ENCODE peak calls at places on chromosomes 3 and 15, in four cellular contexts. One of them, this sample, is unnamed.

GRCh38 chr3:37075955-37076354 is 82.6 kb downstream of the MLH1 start:
- DNase-seq in H9: no peak
- DNase-seq in A549: no peak
- DNase-seq in HepG2: no peak
- DNase-seq in this sample: no peak

GRCh38 chr15:38545179-38545578 is 19.4 kb downstream of the RASGRP1 start:
- DNase-seq in H9: no peak
- DNase-seq in A549: no peak
- DNase-seq in HepG2: no peak
- DNase-seq in this sample: no peak

GRCh38 chr3:106036706-106037105 is 167.9 kb upstream of the CBLB start:
- DNase-seq in H9: no peak
- DNase-seq in A549: no peak
- DNase-seq in HepG2: no peak
- DNase-seq in this sample: no peak

GRCh38 chr3:184525337-184526157 is 36.0 kb upstream of the EPHB3 start:
- DNase-seq in H9: peak
- DNase-seq in A549: no peak
- DNase-seq in HepG2: no peak
- DNase-seq in this sample: no peak

GRCh38 chr3:61578667-61579367 is 17.4 kb downstream of the PTPRG start:
- DNase-seq in H9: no peak
- DNase-seq in A549: no peak
- DNase-seq in HepG2: no peak
- DNase-seq in this sample: no peak

GRCh38 chr15:29724026-29724425 is 98.2 kb downstream of the TJP1 start:
- DNase-seq in H9: no peak
- DNase-seq in A549: no peak
- DNase-seq in HepG2: no peak
- DNase-seq in this sample: no peak

GRCh38 chr3:172009736-172010254 is 29.6 kb upstream of the FNDC3B start:
- DNase-seq in H9: peak
- DNase-seq in A549: no peak
- DNase-seq in HepG2: no peak
- DNase-seq in this sample: no peak

GRCh38 chr3:64440498-64440897 is 215.2 kb upstream of the PRICKLE2 start:
- DNase-seq in H9: no peak
- DNase-seq in A549: no peak
- DNase-seq in HepG2: no peak
- DNase-seq in this sample: peak

GRCh38 chr15:52496776-52497470 is 31.8 kb downstream of the MYO5A start:
- DNase-seq in H9: no peak
- DNase-seq in A549: no peak
- DNase-seq in HepG2: no peak
- DNase-seq in this sample: peak

GRCh38 chr3:9222049-9222448 is 27.4 kb downstream of the SRGAP3 start:
- DNase-seq in H9: no peak
- DNase-seq in A549: no peak
- DNase-seq in HepG2: no peak
- DNase-seq in this sample: no peak

GRCh38 chr3:184783309-184783708 is 28.7 kb upstream of the VPS8 start:
- DNase-seq in H9: no peak
- DNase-seq in A549: no peak
- DNase-seq in HepG2: no peak
- DNase-seq in this sample: no peak

GRCh38 chr3:64972793-64973192 is 285.0 kb upstream of the ADAMTS9 start:
- DNase-seq in H9: no peak
- DNase-seq in A549: no peak
- DNase-seq in HepG2: no peak
- DNase-seq in this sample: no peak

GRCh38 chr3:100033814-100034490 is 80.3 kb downstream of the FILIP1L start:
- DNase-seq in H9: no peak
- DNase-seq in A549: no peak
- DNase-seq in HepG2: peak
- DNase-seq in this sample: no peak

GRCh38 chr15:66364944-66365343 is 8.5 kb upstream of the TIPIN start:
- DNase-seq in H9: no peak
- DNase-seq in A549: no peak
- DNase-seq in HepG2: no peak
- DNase-seq in this sample: peak

GRCh38 chr3:24196526-24196925 is 251.4 kb downstream of the NR1D2 start:
- DNase-seq in H9: no peak
- DNase-seq in A549: no peak
- DNase-seq in HepG2: no peak
- DNase-seq in this sample: no peak

GRCh38 chr3:60650171-60650570 is 601.1 kb downstream of the FHIT start:
- DNase-seq in H9: no peak
- DNase-seq in A549: no peak
- DNase-seq in HepG2: no peak
- DNase-seq in this sample: no peak

GRCh38 chr15:48395532-48396011 is 64.3 kb downstream of the DUT start:
- DNase-seq in H9: no peak
- DNase-seq in A549: no peak
- DNase-seq in HepG2: no peak
- DNase-seq in this sample: no peak

GRCh38 chr3:119681279-119681678 is 4.1 kb upstream of the COX17 start:
- DNase-seq in H9: no peak
- DNase-seq in A549: peak
- DNase-seq in HepG2: peak
- DNase-seq in this sample: no peak

GRCh38 chr15:94412979-94413741 is 181.8 kb downstream of the MCTP2 start:
- DNase-seq in H9: no peak
- DNase-seq in A549: peak
- DNase-seq in HepG2: peak
- DNase-seq in this sample: no peak

GRCh38 chr3:141859651-141860050 is 16.8 kb upstream of the ATP1B3 start:
- DNase-seq in H9: no peak
- DNase-seq in A549: no peak
- DNase-seq in HepG2: no peak
- DNase-seq in this sample: no peak

GRCh38 chr3:132657869-132658747 is 1.5 kb downstream of the ACAD11 start:
- DNase-seq in H9: no peak
- DNase-seq in A549: no peak
- DNase-seq in HepG2: peak
- DNase-seq in this sample: no peak

GRCh38 chr3:136992091-136992490 is 34.3 kb downstream of the IL20RB start:
- DNase-seq in H9: no peak
- DNase-seq in A549: no peak
- DNase-seq in HepG2: no peak
- DNase-seq in this sample: no peak

GRCh38 chr3:170584585-170585007 is 1.3 kb downstream of the SLC7A14 start:
- DNase-seq in H9: peak
- DNase-seq in A549: peak
- DNase-seq in HepG2: peak
- DNase-seq in this sample: peak
- H3K4me2 ChIP-seq in H9: peak
- H3K4me2 ChIP-seq in A549: no peak
- H3K4me2 ChIP-seq in HepG2: no peak
- H3K4me2 ChIP-seq in this sample: no peak

GRCh38 chr3:107411779-107412178 is 34.5 kb downstream of the CCDC54 start:
- DNase-seq in H9: no peak
- DNase-seq in A549: no peak
- DNase-seq in HepG2: no peak
- DNase-seq in this sample: no peak
- H3K4me2 ChIP-seq in H9: no peak
- H3K4me2 ChIP-seq in A549: no peak
- H3K4me2 ChIP-seq in HepG2: no peak
- H3K4me2 ChIP-seq in this sample: no peak

GRCh38 chr15:84760219-84760618 is 11.8 kb downstream of the ZNF592 start:
- DNase-seq in H9: no peak
- DNase-seq in A549: no peak
- DNase-seq in HepG2: no peak
- DNase-seq in this sample: no peak
- H3K4me2 ChIP-seq in H9: no peak
- H3K4me2 ChIP-seq in A549: no peak
- H3K4me2 ChIP-seq in HepG2: no peak
- H3K4me2 ChIP-seq in this sample: no peak

GRCh38 chr3:126180477-126181397 is at the start of gene ALDH1L1:
- DNase-seq in H9: peak
- DNase-seq in A549: no peak
- DNase-seq in HepG2: peak
- DNase-seq in this sample: peak
- H3K4me2 ChIP-seq in H9: peak
- H3K4me2 ChIP-seq in A549: peak
- H3K4me2 ChIP-seq in HepG2: peak
- H3K4me2 ChIP-seq in this sample: peak

GRCh38 chr3:48399387-48400172 is 27.6 kb downstream of the FBXW12 start:
- DNase-seq in H9: peak
- DNase-seq in A549: no peak
- DNase-seq in HepG2: no peak
- DNase-seq in this sample: peak
- H3K4me2 ChIP-seq in H9: no peak
- H3K4me2 ChIP-seq in A549: no peak
- H3K4me2 ChIP-seq in HepG2: no peak
- H3K4me2 ChIP-seq in this sample: no peak

This sample was measured in PC-9.